ENCODE peak calls at places on chromosomes 1 and 21, in six cellular contexts. T is epithelial cell of esophagus; B is CD8-positive, alpha-beta memory T cell; K is KBM-7; U is stimulated activated naive CD8-positive, alpha-beta T cell treated with anti-CD3 and anti-CD28 coated beads, Interleukin-15, Interleukin-2, amounts not matched to agents 100 U/mL and 50 U/mL, for 24 hours; S is NCI-H1436 treated with DMSO at 0.1 percent for 48 hours. J is an unnamed sample.

GRCh38 chr1:169024800-169025253 is 81.7 kb upstream of the ATP1B1 start:
- DNase-seq in T (no peak), B (no peak), K (peak; percentile 18), U (no peak), S (no peak), J (no peak)

GRCh38 chr1:109918077-109918606 is 7.5 kb downstream of the CSF1 start:
- DNase-seq in T (no peak), B (no peak), K (no peak), U (no peak), S (no peak), J (no peak)

GRCh38 chr1:204429746-204430145 is 18.1 kb upstream of the PPP1R15B start:
- DNase-seq in T (no peak), B (no peak), K (no peak), U (no peak), S (no peak), J (no peak)

GRCh38 chr1:94334156-94334555 is 84.0 kb upstream of the ABCD3 start:
- DNase-seq in T (no peak), B (no peak), K (no peak), U (no peak), S (no peak), J (no peak)

GRCh38 chr1:203823306-203823705 is 27.9 kb downstream of the ZBED6 start:
- DNase-seq in T (no peak), B (no peak), K (no peak), U (no peak), S (no peak), J (no peak)

GRCh38 chr1:32394890-32395415 is 712 bp upstream of the BSDC1 start:
- DNase-seq in T (peak; percentile 10), B (no peak), K (no peak), U (no peak), S (no peak), J (no peak)

GRCh38 chr1:206518206-206518605 is 10.9 kb downstream of the RASSF5 start:
- DNase-seq in T (no peak), B (no peak), K (no peak), U (no peak), S (no peak), J (no peak)

GRCh38 chr1:42340898-42341297 is 5.9 kb upstream of the FOXJ3 start:
- DNase-seq in T (no peak), B (no peak), K (no peak), U (no peak), S (peak; percentile 70), J (no peak)

GRCh38 chr1:156359973-156360372 is 9.0 kb upstream of the RHBG start:
- DNase-seq in T (peak; percentile 43), B (no peak), K (no peak), U (no peak), S (no peak), J (no peak)

GRCh38 chr1:206506803-206507394 is 432 bp upstream of the RASSF5 start:
- DNase-seq in T (no peak), B (no peak), K (no peak), U (peak; percentile 56), S (no peak), J (no peak)

GRCh38 chr21:45285266-45285931 is 2.3 kb downstream of the POFUT2 start:
- DNase-seq in T (no peak), B (no peak), K (no peak), U (no peak), S (no peak), J (no peak)

GRCh38 chr1:186682721-186683120 is 2.5 kb upstream of the PTGS2 start:
- DNase-seq in T (peak; percentile 30), B (no peak), K (peak; percentile 11), U (no peak), S (no peak), J (no peak)

GRCh38 chr1:212432706-212433576 is at the start of gene NENF:
- DNase-seq in T (peak; percentile 84), B (peak; percentile 72), K (peak; percentile 74), U (peak; percentile 87), S (peak; percentile 24), J (peak; percentile 76)

GRCh38 chr1:31771891-31772668 is 7.9 kb upstream of the ADGRB2 start:
- DNase-seq in T (peak; percentile 96), B (no peak), K (no peak), U (peak; percentile 36), S (no peak), J (no peak)

GRCh38 chr1:188489336-188490112 is 1660.8 kb downstream of the PLA2G4A start:
- DNase-seq in T (peak; percentile 2), B (no peak), K (no peak), U (no peak), S (no peak), J (peak; percentile 0)

GRCh38 chr1:100036718-100037664 is 67.2 kb downstream of the SLC35A3 start:
- DNase-seq in T (peak; percentile 73), B (no peak), K (peak; percentile 53), U (no peak), S (no peak), J (peak; percentile 67)

GRCh38 chr21:34135330-34135729 is 62.0 kb downstream of the MRPS6 start:
- DNase-seq in T (no peak), B (no peak), K (no peak), U (no peak), S (no peak), J (no peak)

GRCh38 chr1:186985889-186986491 is 157.2 kb downstream of the PLA2G4A start:
- DNase-seq in T (peak; percentile 67), B (peak; percentile 3), K (peak; percentile 66), U (no peak), S (no peak), J (peak; percentile 35)

GRCh38 chr1:209155556-209155955 is 428.0 kb upstream of the CAMK1G start:
- DNase-seq in T (no peak), B (no peak), K (no peak), U (no peak), S (no peak), J (peak; percentile 57)

GRCh38 chr1:67280696-67281095 is 27.0 kb upstream of the IL12RB2 start:
- DNase-seq in T (no peak), B (no peak), K (no peak), U (no peak), S (no peak), J (no peak)